ENCODE peak calls at places on chromosome 20, in four cellular contexts. H is Caco-2; X is coronary artery; M is Jurkat, Clone E6-1. S is an unnamed sample.

GRCh38 chr20:4154958-4155411 is 139.6 kb upstream of the RNF24 start:
- DNase-seq in H (no peak), M (no peak), X (no peak), S (no peak)

GRCh38 chr20:33554914-33555420 is 65.1 kb downstream of the CBFA2T2 start:
- DNase-seq in X (no peak), M (peak; percentile 62), H (no peak), S (no peak)

GRCh38 chr20:20452254-20452676 is 84.4 kb downstream of the INSM1 start:
- DNase-seq in H (no peak), M (no peak), X (no peak), S (peak; percentile 23)

GRCh38 chr20:34558320-34559202 is at the start of gene MAP1LC3A:
- DNase-seq in H (no peak), X (peak; percentile 96), M (no peak), S (peak; percentile 94)

GRCh38 chr20:38350879-38351775 is 4.8 kb downstream of the LBP start:
- DNase-seq in X (no peak), H (no peak), M (no peak), S (no peak)

GRCh38 chr20:25296094-25297093 is 48.5 kb downstream of the PYGB start:
- DNase-seq in H (peak; percentile 56), M (no peak), X (no peak), S (no peak)

GRCh38 chr20:24235740-24236139 is 233.7 kb upstream of the SYNDIG1 start:
- DNase-seq in H (no peak), X (no peak), M (no peak), S (no peak)

GRCh38 chr20:18928626-18929025 is 115.0 kb downstream of the SCP2D1 start:
- DNase-seq in M (no peak), X (no peak), H (no peak), S (no peak)

GRCh38 chr20:35010405-35011192 is 54.9 kb downstream of the MYH7B start:
- DNase-seq in M (no peak), X (no peak), H (peak; percentile 41), S (peak; percentile 13)

GRCh38 chr20:10253750-10254149 is 35.1 kb downstream of the SNAP25 start:
- DNase-seq in H (no peak), X (no peak), M (peak; percentile 4), S (no peak)

GRCh38 chr20:9255171-9255570 is 186.3 kb downstream of the PLCB4 start:
- DNase-seq in X (no peak), M (no peak), H (no peak), S (no peak)

GRCh38 chr20:1567392-1568165 is 10.1 kb upstream of the SIRPD start:
- DNase-seq in H (no peak), M (no peak), X (no peak), S (no peak)

GRCh38 chr20:25280051-25280573 is 32.2 kb downstream of the PYGB start:
- DNase-seq in X (no peak), M (no peak), H (peak; percentile 28), S (peak; percentile 11)

GRCh38 chr20:4684837-4685413 is 36.8 kb upstream of the PRND start:
- DNase-seq in X (no peak), H (no peak), M (no peak), S (no peak)

GRCh38 chr20:34762031-34762555 is 57.9 kb downstream of the TP53INP2 start:
- DNase-seq in X (no peak), H (no peak), M (no peak), S (no peak)

GRCh38 chr20:59164681-59165388 is 1.2 kb downstream of the ZNF831 start:
- DNase-seq in M (no peak), H (no peak), X (no peak), S (no peak)
- H3K4me3 ChIP-seq in M (peak overlapping the region; percentile 49), H (no peak overlapping the region), X (no peak overlapping the region), S (no peak overlapping the region)

GRCh38 chr20:40932436-40932835 is 96.2 kb upstream of the TOP1 start:
- DNase-seq in H (no peak), X (no peak), M (no peak), S (no peak)

GRCh38 chr20:40933758-40934157 is 94.9 kb upstream of the TOP1 start:
- DNase-seq in X (no peak), H (no peak), M (no peak), S (no peak)

GRCh38 chr20:40925829-40926228 is 102.8 kb upstream of the TOP1 start:
- DNase-seq in M (no peak), H (no peak), X (no peak), S (no peak)

GRCh38 chr20:40931348-40932044 is 97.1 kb upstream of the TOP1 start:
- DNase-seq in H (no peak), M (peak; percentile 98), X (no peak), S (no peak)

GRCh38 chr20:40930561-40930960 is 98.1 kb upstream of the TOP1 start:
- DNase-seq in X (no peak), M (peak; percentile 54), H (no peak), S (no peak)
- H3K4me3 ChIP-seq in X (no peak overlapping the region), M (no peak overlapping the region), H (no peak overlapping the region), S (no peak overlapping the region)

DNA sequence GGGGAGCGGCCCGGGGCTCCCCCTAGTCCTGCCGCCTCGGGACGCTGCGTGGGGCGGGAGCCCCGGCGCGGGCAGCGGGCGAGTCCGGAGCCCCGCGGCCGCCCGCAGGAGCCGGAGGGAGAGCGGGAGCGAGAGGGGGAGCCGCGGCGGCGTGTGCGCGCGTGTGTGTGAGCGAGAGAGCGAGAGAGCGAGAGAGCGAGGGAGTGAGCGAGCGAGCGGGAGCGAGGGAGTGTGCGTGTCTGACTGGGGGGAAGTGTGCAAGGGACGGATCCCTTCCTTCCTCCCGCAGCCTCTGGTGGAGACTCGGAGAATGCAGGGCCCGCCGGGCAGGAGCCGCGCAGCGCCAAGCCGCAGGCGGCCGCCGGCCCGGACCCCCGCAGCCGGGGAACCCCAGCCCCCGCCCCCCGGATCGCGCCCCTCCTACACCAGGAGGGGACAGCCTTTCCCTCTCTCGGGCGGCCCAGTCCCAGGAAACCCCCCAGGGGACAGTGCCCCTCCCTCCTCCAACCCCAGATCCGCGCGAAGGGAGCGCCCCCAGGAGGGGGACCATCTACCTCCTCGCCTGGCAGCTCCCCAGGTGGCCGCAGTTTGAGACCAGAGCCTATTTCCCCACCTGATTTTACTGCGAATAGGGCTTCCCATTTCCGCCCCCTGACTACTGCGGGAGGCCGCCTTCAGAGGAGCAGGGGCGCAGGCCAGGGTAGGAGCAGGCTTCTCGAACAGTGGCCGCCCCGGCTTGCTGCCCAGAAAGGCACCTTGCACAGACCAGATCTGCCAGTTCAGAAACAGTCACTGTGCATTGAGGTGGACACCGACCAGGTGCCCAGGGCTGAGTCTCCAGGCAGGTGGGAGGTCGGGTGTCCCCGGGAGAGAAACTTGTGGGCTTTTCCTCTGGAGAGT is at the start of gene CDH22:
- DNase-seq in M (no peak), X (no peak), H (peak; percentile 73), S (peak; percentile 51)
- H3K4me3 ChIP-seq in M (no peak within 1 kb of the TSS), X (peak within 1 kb of the TSS; percentile 64), H (peak within 1 kb of the TSS; percentile 46), S (no peak within 1 kb of the TSS)

GRCh38 chr20:13007596-13007995 is 1.2 kb upstream of the SPTLC3 start:
- DNase-seq in H (no peak), X (no peak), M (no peak), S (no peak)

GRCh38 chr20:13008761-13009681 is at the start of gene SPTLC3:
- DNase-seq in X (peak; percentile 75), H (peak; percentile 78), M (peak; percentile 1), S (peak; percentile 69)

GRCh38 chr20:13006825-13007224 is 1.9 kb upstream of the SPTLC3 start:
- DNase-seq in H (no peak), X (no peak), M (no peak), S (no peak)

GRCh38 chr20:13012886-13013285 is 4.1 kb downstream of the SPTLC3 start:
- DNase-seq in X (no peak), H (no peak), M (no peak), S (no peak)

GRCh38 chr20:13009682-13010406 is 1.1 kb downstream of the SPTLC3 start:
- DNase-seq in X (no peak), H (no peak), M (peak; percentile 11), S (peak; percentile 48)
- H3K4me3 ChIP-seq in X (peak overlapping the region; percentile 64), H (peak overlapping the region; percentile 51), M (peak overlapping the region; percentile 5), S (peak overlapping the region; percentile 36)

GRCh38 chr20:23156170-23156841 is 70.2 kb upstream of the CD93 start:
- DNase-seq in M (no peak), X (peak; percentile 88), H (no peak), S (peak; percentile 64)
- H3K4me3 ChIP-seq in M (no peak overlapping the region), X (no peak overlapping the region), H (no peak overlapping the region), S (no peak overlapping the region)

DNA sequence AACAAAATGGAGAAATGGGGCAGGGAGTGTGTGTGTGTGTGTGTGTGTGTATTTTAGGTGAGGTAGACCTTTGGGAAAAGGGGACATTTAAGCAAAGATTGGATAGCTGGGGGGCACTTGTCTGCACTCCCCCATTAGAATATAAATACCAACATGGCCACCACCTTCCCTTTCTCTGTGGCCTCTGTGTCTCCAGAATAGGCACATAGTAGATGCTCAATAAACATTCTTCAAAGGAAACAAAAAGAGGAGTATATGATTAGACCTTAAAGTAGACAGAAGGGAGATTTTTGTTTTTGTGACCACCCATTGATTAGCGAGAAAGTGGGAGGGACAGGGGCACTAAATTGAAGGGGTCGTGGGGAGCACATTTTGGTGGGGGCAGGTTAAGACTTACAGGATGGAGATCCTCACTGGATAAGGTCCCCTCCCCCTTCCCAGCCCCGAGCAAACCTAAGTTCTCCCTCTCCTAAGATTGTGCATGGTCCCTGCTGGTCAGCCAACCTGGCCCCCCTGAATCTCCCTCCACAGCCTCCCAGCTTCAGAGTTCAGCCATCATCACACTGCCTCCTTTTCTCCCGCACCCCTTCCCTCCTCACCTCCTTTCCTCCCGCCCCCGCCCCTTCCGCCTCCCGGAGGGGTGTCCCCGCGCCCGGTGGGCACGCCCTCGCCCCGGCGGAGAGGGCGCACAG is 514 bp upstream of the TSHZ2 start:
- DNase-seq in M (no peak), H (no peak), X (no peak), S (peak; percentile 33)
- H3K4me3 ChIP-seq in M (no peak overlapping the region), H (no peak overlapping the region), X (peak overlapping the region; percentile 70), S (no peak overlapping the region)

GRCh38 chr20:44737116-44737515 is 8.5 kb upstream of the KCNK15 start:
- DNase-seq in X (no peak), H (no peak), M (no peak), S (no peak)
- H3K4me3 ChIP-seq in X (no peak overlapping the region), H (no peak overlapping the region), M (no peak overlapping the region), S (no peak overlapping the region)

GRCh38 chr20:62202083-62202395 is 18.0 kb downstream of the HRH3 start:
- DNase-seq in M (no peak), X (no peak), H (no peak), S (no peak)
- H3K4me3 ChIP-seq in M (no peak overlapping the region), X (no peak overlapping the region), H (no peak overlapping the region), S (no peak overlapping the region)

S was measured in adrenal gland.